ENCODE peak calls at places on chromosomes 7 and 10, in four cellular contexts. G is fibroblast of lung, K is GM13977, A is AG09309. F is an unnamed sample.

GRCh38 chr10:70784476-70784875 is 701 bp downstream of the TBATA start:
- DNase-seq in G (peak; percentile 52), K (no peak), A (no peak), F (peak; percentile 7)

GRCh38 chr10:21257919-21258318 is 267.6 kb downstream of the SKIDA1 start:
- DNase-seq in G (peak; percentile 13), K (no peak), A (no peak), F (no peak)

GRCh38 chr7:74061840-74062539 is 21.6 kb upstream of the LIMK1 start:
- DNase-seq in G (peak; percentile 96), K (peak; percentile 75), A (peak; percentile 85), F (peak; percentile 80)

GRCh38 chr7:135510603-135511183 is 791 bp upstream of the CNOT4 start:
- DNase-seq in G (no peak), K (peak; percentile 14), A (no peak), F (peak; percentile 27)

GRCh38 chr10:86798030-86798429 is 41.6 kb downstream of the BMPR1A start:
- DNase-seq in G (peak; percentile 51), K (no peak), A (no peak), F (no peak)

GRCh38 chr7:101933685-101934084 is 116.3 kb downstream of the CUX1 start:
- DNase-seq in G (peak; percentile 46), K (peak; percentile 70), A (no peak), F (peak; percentile 67)

GRCh38 chr10:60466267-60467201 is 76.9 kb upstream of the ANK3 start:
- DNase-seq in G (peak; percentile 37), K (no peak), A (no peak), F (no peak)

GRCh38 chr10:6530211-6530840 is 49.8 kb downstream of the PRKCQ start:
- DNase-seq in G (no peak), K (no peak), A (no peak), F (no peak)

GRCh38 chr10:94131885-94132284 is 138.2 kb downstream of the PLCE1 start:
- DNase-seq in G (peak; percentile 74), K (no peak), A (no peak), F (no peak)

GRCh38 chr7:88146611-88147010 is 73.2 kb downstream of the SRI start:
- DNase-seq in G (no peak), K (no peak), A (no peak), F (no peak)

GRCh38 chr10:111766464-111766863 is 417.1 kb downstream of the GPAM start:
- DNase-seq in G (no peak), K (no peak), A (no peak), F (no peak)

GRCh38 chr7:771241-772004 is 44.3 kb upstream of the PRKAR1B start:
- DNase-seq in G (no peak), K (no peak), A (no peak), F (no peak)

GRCh38 chr10:122560279-122560804 is at the start of gene DMBT1:
- DNase-seq in G (no peak), K (no peak), A (no peak), F (no peak)

GRCh38 chr10:24872049-24872789 is 80.2 kb downstream of the PRTFDC1 start:
- DNase-seq in G (peak; percentile 64), K (no peak), A (no peak), F (no peak)

GRCh38 chr10:75418712-75419111 is 12.7 kb upstream of the LRMDA start:
- DNase-seq in G (no peak), K (no peak), A (no peak), F (no peak)

GRCh38 chr10:19839090-19839489 is 22.9 kb downstream of the PLXDC2 start:
- DNase-seq in G (no peak), K (no peak), A (no peak), F (no peak)

GRCh38 chr10:98676895-98677294 is 230.2 kb upstream of the HPS1 start:
- DNase-seq in G (no peak), K (no peak), A (no peak), F (no peak)

GRCh38 chr10:2817923-2818322 is 249.4 kb upstream of the PFKP start:
- DNase-seq in G (no peak), K (no peak), A (no peak), F (no peak)

GRCh38 chr7:83410989-83411591 is 237.8 kb downstream of the SEMA3E start:
- DNase-seq in G (peak; percentile 53), K (peak; percentile 3), A (peak; percentile 14), F (no peak)

GRCh38 chr7:149774237-149775175 is 1.1 kb upstream of the ZNF467 start:
- DNase-seq in G (no peak), K (no peak), A (no peak), F (no peak)

GRCh38 chr10:81820418-81820817 is 54.6 kb upstream of the NRG3 start:
- DNase-seq in G (no peak), K (no peak), A (no peak), F (no peak)

GRCh38 chr10:77281719-77282118 is 355.9 kb downstream of the KCNMA1 start:
- DNase-seq in G (no peak), K (no peak), A (no peak), F (no peak)

GRCh38 chr7:67105382-67105781 is 108.7 kb downstream of the TYW1 start:
- DNase-seq in G (peak; percentile 60), K (no peak), A (peak; percentile 35), F (no peak)

GRCh38 chr10:102752934-102753664 is 9.4 kb downstream of the WBP1L start:
- DNase-seq in G (peak; percentile 83), K (peak; percentile 45), A (no peak), F (peak; percentile 50)

DNA sequence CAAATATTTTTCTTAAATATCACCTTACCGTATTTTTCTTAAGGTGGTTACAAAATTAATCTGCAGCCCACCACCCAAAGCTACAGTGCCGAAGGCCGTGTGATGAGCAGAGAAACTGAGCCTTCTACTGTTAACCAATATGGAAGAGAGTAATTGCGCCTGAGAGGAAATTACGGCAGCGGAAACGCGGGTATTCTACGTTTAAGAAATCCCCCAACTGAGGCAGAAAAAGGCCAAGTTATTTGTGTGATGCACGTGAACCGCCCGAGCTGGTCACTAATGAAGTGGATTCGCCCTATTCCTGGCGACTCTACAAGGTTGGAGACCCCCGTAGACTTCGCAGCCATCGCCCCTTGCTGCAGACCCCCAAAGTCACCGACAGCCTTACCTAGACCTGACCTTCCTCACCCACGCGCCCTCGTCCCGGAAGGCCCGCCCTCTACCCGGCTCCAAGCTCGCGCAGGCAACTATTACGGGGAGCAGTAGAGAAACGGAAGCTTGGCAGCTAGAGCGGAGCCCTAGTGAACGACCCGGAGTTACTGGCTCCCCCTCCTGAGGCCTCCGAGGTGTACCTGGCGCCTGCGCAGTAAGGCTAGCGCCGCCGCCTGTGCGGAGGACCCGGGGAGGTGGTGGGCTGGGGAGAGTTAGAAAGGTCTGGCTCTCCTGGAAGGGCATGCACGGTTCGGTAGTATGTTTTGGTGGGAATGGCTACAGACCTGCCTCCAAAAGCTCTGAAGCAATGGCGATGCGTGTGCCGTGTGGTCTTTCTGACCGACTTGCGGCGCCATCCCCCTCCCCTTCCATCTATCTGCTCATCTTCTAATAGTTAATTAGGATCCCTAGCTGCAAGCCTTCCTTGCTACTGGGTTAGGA is at the start of gene MRPS33:
- DNase-seq in G (peak; percentile 94), K (peak; percentile 91), A (peak; percentile 86), F (peak; percentile 95)
- TF ChIP-seq CTCF in G (no peak), K (peak; percentile 91), A (peak; percentile 75), F (peak; percentile 75)

DNA sequence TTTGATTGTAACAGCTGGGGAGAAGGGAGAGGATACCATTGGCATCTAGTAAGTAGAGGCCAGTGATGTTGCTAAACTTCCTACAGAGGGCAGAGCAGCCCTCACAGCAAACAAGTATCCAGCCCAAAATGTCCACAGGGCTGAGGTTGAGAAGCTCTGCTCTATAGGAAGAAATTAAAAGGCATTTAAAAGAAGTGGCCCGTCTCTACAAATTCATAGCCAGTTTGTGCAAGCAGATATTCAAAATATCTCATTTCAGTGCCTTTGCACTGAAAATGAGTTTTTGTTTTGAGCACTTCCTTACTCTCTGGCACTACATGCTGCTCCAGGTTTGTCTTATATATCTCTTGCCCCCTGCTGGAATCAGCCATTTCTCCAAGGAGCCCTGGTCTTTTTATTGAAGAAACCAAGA is 330.0 kb downstream of the BBS9 start:
- DNase-seq in G (peak; percentile 55), K (no peak), A (peak; percentile 52), F (no peak)
- TF ChIP-seq CTCF in G (peak; percentile 64), K (peak; percentile 47), A (peak; percentile 76), F (no peak)

GRCh38 chr10:80613466-80613865 is 75.8 kb downstream of the SH2D4B start:
- DNase-seq in G (no peak), K (no peak), A (no peak), F (no peak)

GRCh38 chr10:80611481-80611880 is 73.8 kb downstream of the SH2D4B start:
- DNase-seq in G (no peak), K (no peak), A (no peak), F (no peak)

GRCh38 chr10:80609331-80609730 is 71.6 kb downstream of the SH2D4B start:
- DNase-seq in G (no peak), K (no peak), A (no peak), F (no peak)

GRCh38 chr10:80612261-80612660 is 74.6 kb downstream of the SH2D4B start:
- DNase-seq in G (no peak), K (no peak), A (no peak), F (no peak)

DNA sequence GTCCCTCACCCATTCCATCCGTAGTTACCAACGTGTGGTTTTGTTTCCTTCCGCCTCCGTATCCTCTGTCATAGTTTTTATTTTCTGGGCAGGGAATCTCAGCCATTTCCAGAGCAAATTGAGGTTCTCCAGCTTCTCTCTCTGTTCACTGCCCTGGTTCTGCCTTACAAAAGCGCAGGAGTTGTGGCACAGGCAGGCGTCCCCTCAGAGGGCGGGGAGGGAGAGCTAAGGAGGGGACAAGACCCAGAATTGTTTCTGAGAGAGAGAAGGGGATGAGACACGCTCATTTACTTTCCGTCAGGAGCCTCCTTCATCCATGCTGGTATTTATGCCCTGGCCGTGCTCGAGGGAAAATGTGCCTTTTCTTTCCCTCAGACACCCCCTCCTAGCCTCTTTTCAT is 71.0 kb downstream of the SH2D4B start:
- DNase-seq in G (no peak), K (no peak), A (no peak), F (no peak)
- TF ChIP-seq CTCF in G (no peak), K (no peak), A (no peak), F (no peak)

GRCh38 chr10:84258034-84258695 is 13.3 kb downstream of the RGR start:
- DNase-seq in G (no peak), K (no peak), A (no peak), F (no peak)

GRCh38 chr10:84257343-84258020 is 12.6 kb downstream of the RGR start:
- DNase-seq in G (no peak), K (no peak), A (no peak), F (no peak)

GRCh38 chr10:84261236-84261635 is 16.4 kb downstream of the RGR start:
- DNase-seq in G (no peak), K (no peak), A (no peak), F (no peak)

GRCh38 chr10:84254552-84255137 is 9.8 kb downstream of the RGR start:
- DNase-seq in G (no peak), K (no peak), A (no peak), F (no peak)

GRCh38 chr10:84256510-84257342 is 11.9 kb downstream of the RGR start:
- DNase-seq in G (peak; percentile 25), K (no peak), A (no peak), F (peak; percentile 66)
- TF ChIP-seq CTCF in G (peak; percentile 43), K (peak; percentile 63), A (peak; percentile 51), F (peak; percentile 23)

GRCh38 chr7:117673367-117673766 is 193.5 kb downstream of the CFTR start:
- DNase-seq in G (peak; percentile 39), K (no peak), A (no peak), F (no peak)

GRCh38 chr7:117666689-117667088 is 186.9 kb downstream of the CFTR start:
- DNase-seq in G (no peak), K (no peak), A (no peak), F (no peak)

GRCh38 chr7:117672433-117672832 is 192.6 kb downstream of the CFTR start:
- DNase-seq in G (no peak), K (no peak), A (no peak), F (no peak)

GRCh38 chr7:117667456-117667855 is 187.6 kb downstream of the CFTR start:
- DNase-seq in G (peak; percentile 42), K (no peak), A (no peak), F (no peak)

GRCh38 chr7:117669818-117670217 is 190.0 kb downstream of the CFTR start:
- DNase-seq in G (no peak), K (no peak), A (no peak), F (no peak)
- TF ChIP-seq CTCF in G (no peak), K (no peak), A (no peak), F (no peak)